ENCODE peak calls at places on chromosome 7, in five cellular contexts. Q, L, H, W and P are unnamed samples.

GRCh38 chr7:79420464-79420863 is 33.0 kb downstream of the MAGI2 start:
- DNase-seq in Q (peak), L (peak), H (no peak), W (no peak), P (no peak)

GRCh38 chr7:2909043-2909442 is 64.9 kb upstream of the GNA12 start:
- DNase-seq in Q (no peak), L (no peak), H (no peak), W (no peak), P (no peak)

GRCh38 chr7:48154792-48155413 is 16.4 kb upstream of the ABCA13 start:
- DNase-seq in Q (no peak), L (peak), H (peak), W (no peak), P (peak)

GRCh38 chr7:121395494-121395960 is 581 bp downstream of the FAM3C start:
- DNase-seq in Q (no peak), L (peak), H (peak), W (peak), P (peak)

GRCh38 chr7:131381069-131381838 is 53.6 kb downstream of the MKLN1 start:
- DNase-seq in Q (peak), L (peak), H (no peak), W (no peak), P (no peak)

GRCh38 chr7:73611017-73611555 is 13.2 kb downstream of the MLXIPL start:
- DNase-seq in Q (no peak), L (no peak), H (no peak), W (no peak), P (no peak)

GRCh38 chr7:84735021-84735420 is 451.8 kb downstream of the SEMA3D start:
- DNase-seq in Q (no peak), L (no peak), H (no peak), W (no peak), P (no peak)

GRCh38 chr7:121800916-121801675 is 71.9 kb upstream of the PTPRZ1 start:
- DNase-seq in Q (no peak), L (no peak), H (no peak), W (no peak), P (no peak)

GRCh38 chr7:27364344-27364758 is 121.7 kb downstream of the EVX1 start:
- DNase-seq in Q (peak), L (peak), H (peak), W (no peak), P (no peak)

GRCh38 chr7:98354511-98355249 is 46.2 kb downstream of the BAIAP2L1 start:
- DNase-seq in Q (peak), L (peak), H (peak), W (no peak), P (peak)

GRCh38 chr7:23476286-23477169 is 6.2 kb upstream of the IGF2BP3 start:
- DNase-seq in Q (no peak), L (no peak), H (no peak), W (no peak), P (no peak)

GRCh38 chr7:51269911-51270310 is 46.7 kb downstream of the COBL start:
- DNase-seq in Q (no peak), L (no peak), H (no peak), W (no peak), P (no peak)

GRCh38 chr7:47413526-47414341 is 168.2 kb downstream of the TNS3 start:
- DNase-seq in Q (no peak), L (no peak), H (no peak), W (no peak), P (no peak)

GRCh38 chr7:151597541-151597940 is 77.8 kb upstream of the RHEB start:
- DNase-seq in Q (no peak), L (no peak), H (no peak), W (no peak), P (no peak)

GRCh38 chr7:143456992-143457793 is 13.9 kb downstream of the TAS2R60 start:
- DNase-seq in Q (no peak), L (peak), H (no peak), W (no peak), P (no peak)

GRCh38 chr7:51269321-51269720 is 47.3 kb downstream of the COBL start:
- DNase-seq in Q (no peak), L (no peak), H (no peak), W (no peak), P (no peak)

GRCh38 chr7:26620352-26620751 is 244.0 kb downstream of the SKAP2 start:
- DNase-seq in Q (no peak), L (no peak), H (no peak), W (no peak), P (peak)

GRCh38 chr7:137146552-137146961 is 197.0 kb downstream of the PTN start:
- DNase-seq in Q (peak), L (peak), H (no peak), W (no peak), P (no peak)

GRCh38 chr7:7228967-7229366 is 46.6 kb downstream of the C1GALT1 start:
- DNase-seq in Q (no peak), L (no peak), H (no peak), W (no peak), P (peak)

GRCh38 chr7:146655928-146656797 is 539.6 kb downstream of the CNTNAP2 start:
- DNase-seq in Q (no peak), L (no peak), H (peak), W (no peak), P (no peak)

GRCh38 chr7:132090444-132090843 is 485.8 kb downstream of the PLXNA4 start:
- DNase-seq in Q (no peak), L (no peak), H (no peak), W (no peak), P (peak)

GRCh38 chr7:131346885-131347592 is 19.4 kb downstream of the MKLN1 start:
- DNase-seq in Q (no peak), L (no peak), H (no peak), W (no peak), P (no peak)

GRCh38 chr7:68929712-68930395 is 668.4 kb upstream of the AUTS2 start:
- DNase-seq in Q (peak), L (no peak), H (no peak), W (no peak), P (no peak)

GRCh38 chr7:79615466-79615865 is 162.0 kb upstream of the MAGI2 start:
- DNase-seq in Q (no peak), L (no peak), H (no peak), W (no peak), P (peak)

GRCh38 chr7:12540850-12541249 is 29.7 kb upstream of the SCIN start:
- DNase-seq in Q (peak), L (no peak), H (no peak), W (no peak), P (no peak)

GRCh38 chr7:106126170-106126938 is 14.2 kb upstream of the SYPL1 start:
- DNase-seq in Q (peak), L (no peak), H (no peak), W (peak), P (peak)

GRCh38 chr7:17058568-17058967 is 176.8 kb upstream of the AGR3 start:
- DNase-seq in Q (no peak), L (peak), H (no peak), W (no peak), P (no peak)

GRCh38 chr7:5282464-5283316 is at the start of gene SLC29A4:
- DNase-seq in Q (no peak), L (no peak), H (no peak), W (no peak), P (peak)

GRCh38 chr7:129843365-129843898 is 109.3 kb downstream of the UBE2H start:
- DNase-seq in Q (no peak), L (no peak), H (no peak), W (no peak), P (no peak)

GRCh38 chr7:28083998-28084985 is 96.3 kb downstream of the JAZF1 start:
- DNase-seq in Q (no peak), L (no peak), H (no peak), W (no peak), P (no peak)

GRCh38 chr7:76122516-76123239 is 74.8 kb downstream of the MDH2 start:
- DNase-seq in Q (no peak), L (no peak), H (no peak), W (no peak), P (no peak)

GRCh38 chr7:106425017-106425719 is 140.4 kb upstream of the NAMPT start:
- DNase-seq in Q (peak), L (peak), H (peak), W (no peak), P (peak)

GRCh38 chr7:156816943-156817572 is 75.9 kb downstream of the LMBR1 start:
- DNase-seq in Q (peak), L (peak), H (no peak), W (no peak), P (peak)

GRCh38 chr7:143987513-143987912 is 12.6 kb upstream of the OR6B1 start:
- DNase-seq in Q (no peak), L (no peak), H (no peak), W (no peak), P (no peak)

GRCh38 chr7:155590215-155591023 is 44.1 kb upstream of the CNPY1 start:
- DNase-seq in Q (no peak), L (no peak), H (peak), W (no peak), P (no peak)

GRCh38 chr7:99030145-99030856 is 113.6 kb downstream of the SMURF1 start:
- DNase-seq in Q (no peak), L (no peak), H (peak), W (no peak), P (no peak)

GRCh38 chr7:105656922-105657521 is 75.7 kb upstream of the EFCAB10 start:
- DNase-seq in Q (no peak), L (peak), H (no peak), W (peak), P (peak)

GRCh38 chr7:37352974-37353948 is 95.4 kb downstream of the ELMO1 start:
- DNase-seq in Q (no peak), L (no peak), H (peak), W (peak), P (peak)

GRCh38 chr7:119720541-119720940 is 552.4 kb upstream of the KCND2 start:
- DNase-seq in Q (peak), L (peak), H (no peak), W (no peak), P (peak)